ENCODE peak calls at places on chromosomes 12 and 14, in seven cellular contexts. U is GM23248, R is PC-3, P is GM23338, D is OCI-LY7, S is HCT116, H is Karpas-422. E is an unnamed sample. For H3K9me2, the result is how much of the 10 kb centered on the place peaks cover.

GRCh38 chr14:48826058-48826457 is 760.1 kb downstream of the RPS29 start:
- DNase-seq in R (peak), H (no peak), S (no peak), P (no peak), U (no peak), D (no peak), E (no peak)

GRCh38 chr12:100138048-100138907 is 4.4 kb downstream of the BLTP3B start:
- DNase-seq in D (peak), U (peak), R (peak), H (peak), S (no peak), P (no peak), E (no peak)

GRCh38 chr12:119749666-119750065 is 81.7 kb downstream of the PRKAB1 start:
- DNase-seq in H (no peak), P (no peak), D (no peak), S (no peak), U (peak), R (no peak), E (no peak)

GRCh38 chr14:72466325-72466724 is 427.6 kb downstream of the DPF3 start:
- DNase-seq in P (no peak), U (no peak), S (no peak), R (no peak), H (no peak), D (no peak), E (no peak)

GRCh38 chr12:121079736-121080272 is 40.8 kb upstream of the OASL start:
- DNase-seq in S (no peak), R (no peak), P (no peak), D (no peak), U (no peak), H (no peak), E (no peak)

GRCh38 chr12:106173442-106173841 is 34.7 kb upstream of the NUAK1 start:
- DNase-seq in S (no peak), U (no peak), D (no peak), R (no peak), H (no peak), P (no peak), E (no peak)

GRCh38 chr12:128637616-128638606 is 185.8 kb downstream of the SLC15A4 start:
- DNase-seq in R (no peak), S (no peak), P (no peak), D (no peak), U (no peak), H (no peak), E (peak)

GRCh38 chr12:69123909-69124638 is 115.3 kb upstream of the CPSF6 start:
- DNase-seq in H (no peak), D (no peak), R (no peak), P (no peak), U (no peak), S (no peak), E (no peak)

GRCh38 chr14:96039633-96040311 is 610 bp downstream of the C14orf132 start:
- DNase-seq in R (no peak), P (peak), S (no peak), D (no peak), H (no peak), U (peak), E (peak)

GRCh38 chr14:90905531-90905930 is 89.3 kb upstream of the TTC7B start:
- DNase-seq in P (no peak), S (no peak), U (no peak), H (no peak), R (no peak), D (peak), E (no peak)

GRCh38 chr12:26198742-26199141 is 3.4 kb downstream of the SSPN start:
- DNase-seq in P (no peak), D (no peak), R (peak), S (no peak), H (no peak), U (peak), E (peak)

GRCh38 chr14:64255756-64256155 is 38.4 kb downstream of the ESR2 start:
- DNase-seq in S (no peak), H (no peak), U (no peak), D (no peak), R (no peak), P (no peak), E (no peak)

GRCh38 chr12:79223210-79223609 is 358.6 kb downstream of the SYT1 start:
- DNase-seq in D (no peak), H (no peak), U (no peak), P (no peak), S (no peak), R (no peak), E (no peak)

GRCh38 chr14:56100556-56100955 is 17.7 kb upstream of the PELI2 start:
- DNase-seq in R (no peak), S (no peak), D (no peak), H (no peak), P (no peak), U (peak), E (no peak)

GRCh38 chr14:47186491-47186890 is 488.9 kb downstream of the MDGA2 start:
- DNase-seq in H (no peak), U (peak), S (no peak), D (no peak), R (no peak), P (no peak), E (no peak)

GRCh38 chr12:39788235-39788634 is 168.6 kb upstream of the ABCD2 start:
- DNase-seq in S (no peak), R (no peak), P (no peak), U (no peak), D (no peak), H (no peak), E (no peak)

GRCh38 chr12:64221656-64222010 is 463 bp downstream of the KICS2 start:
- DNase-seq in U (peak), R (peak), H (peak), D (peak), S (peak), P (peak), E (peak)

GRCh38 chr14:90384543-90384911 is 12.3 kb upstream of the CALM1 start:
- DNase-seq in P (no peak), R (peak), S (no peak), D (no peak), U (peak), H (no peak), E (no peak)

GRCh38 chr12:10211101-10211974 is 1.3 kb upstream of the GABARAPL1 start:
- DNase-seq in H (no peak), R (no peak), S (no peak), U (no peak), P (peak), D (no peak), E (peak)

GRCh38 chr12:20474443-20474842 is 106.1 kb downstream of the PDE3A start:
- DNase-seq in S (no peak), R (no peak), P (peak), D (no peak), U (no peak), H (no peak), E (no peak)

GRCh38 chr12:62684586-62685295 is 218.1 kb downstream of the MON2 start:
- DNase-seq in D (no peak), P (peak), H (no peak), R (no peak), U (peak), S (no peak), E (peak)

GRCh38 chr14:43898709-43899108 is 608.4 kb downstream of the FSCB start:
- DNase-seq in H (peak), R (peak), P (peak), D (no peak), S (no peak), U (no peak), E (peak)

GRCh38 chr12:124464830-124465229 is 102.6 kb downstream of the NCOR2 start:
- DNase-seq in U (no peak), R (peak), D (no peak), P (no peak), S (no peak), H (peak), E (no peak)

GRCh38 chr12:119181202-119181601 is 2.5 kb downstream of the HSPB8 start:
- DNase-seq in P (no peak), U (no peak), D (no peak), H (no peak), S (no peak), R (no peak), E (no peak)

GRCh38 chr12:114702462-114702861 is 18.5 kb upstream of the TBX3 start:
- DNase-seq in S (no peak), D (no peak), R (no peak), H (no peak), U (no peak), P (no peak), E (no peak)

GRCh38 chr12:114701104-114701414 is 17.1 kb upstream of the TBX3 start:
- DNase-seq in D (no peak), R (no peak), P (no peak), U (peak), H (no peak), S (no peak), E (no peak)

GRCh38 chr12:114701553-114701952 is 17.6 kb upstream of the TBX3 start:
- DNase-seq in D (no peak), R (no peak), S (no peak), P (no peak), H (no peak), U (no peak), E (no peak)

GRCh38 chr12:114700392-114701103 is 16.6 kb upstream of the TBX3 start:
- DNase-seq in H (no peak), D (no peak), S (no peak), R (no peak), P (no peak), U (no peak), E (no peak)

DNA sequence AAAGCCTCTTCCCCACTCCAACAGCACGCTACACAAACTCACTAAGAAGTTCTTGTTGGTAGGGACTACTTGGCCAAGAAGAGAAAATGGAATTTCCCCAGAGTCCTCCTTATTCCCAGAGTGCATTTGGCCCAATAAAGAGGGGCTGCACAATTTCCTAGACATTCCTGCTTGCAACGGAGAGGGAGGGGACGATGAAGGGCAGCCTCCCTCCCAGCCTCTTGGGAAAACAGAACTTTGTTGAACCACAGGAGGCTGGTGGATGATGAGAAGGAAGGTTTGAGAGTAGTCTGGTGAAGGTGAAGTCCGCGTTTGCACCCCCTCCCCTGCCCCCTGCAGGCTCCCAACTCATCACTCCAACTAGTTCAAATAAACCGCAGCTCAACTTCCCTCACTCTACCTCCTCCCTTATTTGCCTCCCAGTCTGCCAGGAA is 19.1 kb upstream of the TBX3 start:
- DNase-seq in S (no peak), D (no peak), R (no peak), P (peak), H (no peak), U (no peak), E (peak)
- H3K4me3 ChIP-seq in S (no peak), D (no peak), R (no peak), P (peak), H (no peak), U (no peak), E (no peak)

DNA sequence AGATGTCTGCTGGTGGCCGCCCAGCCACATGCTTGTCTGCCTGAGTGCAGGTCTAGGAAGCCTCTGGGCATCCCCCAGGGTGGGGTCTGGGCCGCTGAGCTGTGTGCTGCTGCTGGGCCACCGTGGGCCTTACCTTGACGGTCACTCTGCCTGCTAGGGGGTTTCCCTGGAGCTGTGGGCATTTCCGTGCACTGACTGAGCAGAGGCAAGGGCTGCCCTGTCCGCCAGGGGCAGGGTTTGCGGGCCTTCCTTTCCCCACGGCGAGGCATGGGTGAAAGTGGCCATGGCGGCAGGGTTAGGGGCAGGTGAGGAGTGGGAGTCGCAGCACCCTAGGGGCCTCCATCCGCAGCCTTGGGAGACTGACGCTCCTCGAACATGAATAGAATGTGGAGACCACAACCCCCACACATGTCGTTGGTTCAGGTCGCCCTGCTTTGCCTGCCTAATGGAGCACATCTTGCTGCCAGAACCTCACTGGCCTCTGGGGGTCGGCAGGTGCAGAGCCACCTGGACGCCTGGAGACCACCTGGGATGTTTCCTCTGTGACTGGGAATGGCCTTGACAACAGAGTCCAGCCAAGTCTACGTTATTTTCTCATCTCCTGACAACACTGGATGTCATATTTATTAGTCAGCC is 2.5 kb downstream of the ZBTB42 start:
- DNase-seq in S (no peak), D (peak), H (no peak), R (no peak), P (no peak), U (no peak), E (no peak)
- H3K9me2 ChIP-seq in S (under half), D (under half), H (under half), R (under half), P (under half), U (under half), E (under half)

DNA sequence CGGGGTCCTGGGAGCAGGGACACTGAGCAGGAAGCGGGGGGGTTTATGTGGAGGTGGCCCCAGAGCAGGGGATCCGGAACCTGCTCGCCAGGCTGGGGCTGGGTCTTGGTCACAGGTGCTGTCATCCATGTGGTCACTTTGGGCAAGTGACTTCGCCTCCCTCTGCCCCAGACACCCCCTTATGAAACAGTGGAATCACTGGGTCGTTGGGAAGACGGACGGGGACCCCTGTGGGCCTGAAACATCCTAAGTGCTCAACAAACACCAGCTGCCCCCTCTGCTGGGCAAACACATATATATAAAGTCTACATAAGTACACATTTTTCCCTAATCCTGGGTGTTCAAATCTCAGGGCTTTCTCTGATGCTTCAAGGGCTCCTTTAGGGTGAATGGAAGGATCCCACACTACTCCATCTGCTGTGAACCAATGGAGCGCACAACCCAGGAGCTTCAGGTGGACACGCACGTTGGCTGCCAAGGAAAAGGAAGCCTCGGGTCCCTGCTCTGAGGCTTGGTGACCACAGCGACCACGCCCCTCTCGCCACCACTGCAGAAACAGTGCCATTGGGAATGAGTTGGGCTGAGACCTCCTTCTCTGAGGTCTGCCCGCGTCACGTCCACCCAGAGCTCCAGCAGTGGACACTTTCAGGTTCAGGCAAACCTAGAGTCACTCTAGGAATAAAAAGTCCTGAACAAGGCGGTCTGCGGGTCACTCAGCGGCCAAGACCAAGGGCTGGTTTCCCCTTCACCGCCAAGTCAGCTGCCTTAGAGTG is 54.6 kb downstream of the CDC42BPB start:
- DNase-seq in S (no peak), R (no peak), D (peak), P (peak), H (peak), U (no peak), E (no peak)
- H2AFZ ChIP-seq in S (no peak), R (no peak), D (peak), P (no peak), H (peak), U (no peak), E (no peak)

GRCh38 chr12:47754881-47755280 is 3.8 kb downstream of the RAPGEF3 start:
- DNase-seq in S (no peak), U (no peak), P (no peak), H (no peak), D (no peak), R (peak), E (no peak)
- H3K4me3 ChIP-seq in S (peak), U (no peak), P (no peak), H (no peak), D (no peak), R (peak), E (no peak)

GRCh38 chr12:117400912-117401311 is 39.5 kb upstream of the NOS1 start:
- DNase-seq in P (no peak), R (no peak), H (no peak), S (no peak), U (no peak), D (no peak), E (no peak)
- H3K9me2 ChIP-seq in P (under half), R (under half), H (under half), S (under half), U (under half), D (under half), E (under half)

GRCh38 chr14:85482549-85482948 is 47.4 kb upstream of the FLRT2 start:
- DNase-seq in H (no peak), R (no peak), P (no peak), U (no peak), D (no peak), S (no peak), E (peak)

GRCh38 chr14:85481471-85481870 is 48.5 kb upstream of the FLRT2 start:
- DNase-seq in H (no peak), D (no peak), P (no peak), R (no peak), S (no peak), U (no peak), E (no peak)

GRCh38 chr14:85479771-85480170 is 50.2 kb upstream of the FLRT2 start:
- DNase-seq in R (no peak), P (no peak), D (no peak), S (no peak), U (no peak), H (no peak), E (no peak)

GRCh38 chr14:85483652-85484051 is 46.3 kb upstream of the FLRT2 start:
- DNase-seq in D (no peak), U (no peak), P (no peak), R (no peak), S (no peak), H (no peak), E (no peak)

GRCh38 chr14:85483037-85483436 is 46.9 kb upstream of the FLRT2 start:
- DNase-seq in H (no peak), P (no peak), D (no peak), S (no peak), U (peak), R (no peak), E (no peak)
- H2AFZ ChIP-seq in H (no peak), P (no peak), D (no peak), S (no peak), U (peak), R (no peak), E (no peak)

GRCh38 chr14:22482782-22483553 is 106.1 kb downstream of the DAD1 start:
- DNase-seq in R (no peak), S (no peak), U (no peak), P (no peak), H (no peak), D (no peak), E (no peak)
- H3K4me3 ChIP-seq in R (no peak), S (no peak), U (no peak), P (no peak), H (no peak), D (peak), E (no peak)

E was measured in hepatocyte.